ENCODE peak calls at places on chromosome 9, in ten cellular contexts. H is NB4; Z is CD8-positive, alpha-beta T cell; S is neural progenitor cell; J is GM23248; U is suprapubic skin; N is A549; X is fibroblast of pulmonary artery; B is transverse colon; K is HAP-1. D is an unnamed sample.

GRCh38 chr9:73200694-73201432 is 49.2 kb downstream of the ANXA1 start:
- DNase-seq in N (peak), Z (no peak), J (peak), X (peak), K (peak), S (peak), B (no peak), H (peak), U (no peak), D (no peak)

GRCh38 chr9:81609782-81610738 is 79.3 kb downstream of the TLE1 start:
- DNase-seq in H (peak), X (peak), N (no peak), U (no peak), S (no peak), K (no peak), Z (no peak), J (peak), B (no peak), D (no peak)

GRCh38 chr9:81772144-81772543 is 82.8 kb upstream of the TLE1 start:
- DNase-seq in N (no peak), B (no peak), Z (no peak), U (no peak), H (no peak), K (no peak), J (no peak), X (no peak), S (no peak), D (no peak)

GRCh38 chr9:129462360-129462759 is 158.5 kb downstream of the C9orf50 start:
- DNase-seq in U (no peak), H (no peak), X (no peak), J (no peak), Z (no peak), K (no peak), S (no peak), B (no peak), N (no peak), D (no peak)

GRCh38 chr9:97985058-97985861 is 2.1 kb downstream of the ANP32B start:
- DNase-seq in J (peak), Z (peak), N (peak), B (peak), U (no peak), S (peak), H (peak), K (no peak), X (peak), D (peak)

GRCh38 chr9:16203735-16204573 is 651.1 kb downstream of the CCDC171 start:
- DNase-seq in Z (no peak), N (no peak), K (no peak), S (no peak), B (no peak), U (no peak), X (no peak), H (no peak), J (no peak), D (no peak)

GRCh38 chr9:125785187-125785840 is 38.1 kb downstream of the PBX3 start:
- DNase-seq in H (no peak), S (no peak), U (no peak), J (no peak), Z (no peak), B (no peak), K (no peak), N (no peak), X (peak), D (no peak)

GRCh38 chr9:135887021-135887507 is 20.3 kb downstream of the CAMSAP1 start:
- DNase-seq in S (no peak), Z (no peak), B (no peak), X (no peak), U (peak), J (peak), N (no peak), H (peak), K (no peak), D (no peak)

GRCh38 chr9:37295796-37296195 is 126.7 kb upstream of the GRHPR start:
- DNase-seq in Z (no peak), U (no peak), H (peak), J (no peak), N (no peak), K (peak), B (no peak), X (no peak), S (no peak), D (no peak)

GRCh38 chr9:16371306-16371705 is 499.2 kb downstream of the BNC2 start:
- DNase-seq in U (no peak), Z (peak), S (peak), K (no peak), H (no peak), J (no peak), X (no peak), N (no peak), B (no peak), D (no peak)

GRCh38 chr9:107280543-107280942 is 2.5 kb upstream of the RAD23B start:
- DNase-seq in Z (no peak), B (no peak), H (no peak), S (no peak), X (no peak), J (peak), K (no peak), N (no peak), U (no peak), D (no peak)

GRCh38 chr9:121839726-121840500 is 188.5 kb downstream of the DAB2IP start:
- DNase-seq in K (no peak), X (no peak), J (no peak), S (no peak), H (no peak), Z (no peak), U (no peak), B (no peak), N (no peak), D (peak)

GRCh38 chr9:4547016-4547415 is 56.7 kb downstream of the SLC1A1 start:
- DNase-seq in N (no peak), B (no peak), X (peak), Z (no peak), S (no peak), J (peak), H (no peak), K (no peak), U (no peak), D (no peak)

GRCh38 chr9:132404228-132404881 is 2.3 kb downstream of the TTF1 start:
- DNase-seq in H (peak), S (no peak), J (no peak), K (no peak), B (no peak), Z (no peak), U (no peak), X (peak), N (no peak), D (no peak)

GRCh38 chr9:107020040-107020530 is 157.1 kb downstream of the ZNF462 start:
- DNase-seq in Z (no peak), U (no peak), K (peak), N (no peak), X (peak), B (no peak), H (no peak), S (peak), J (peak), D (peak)

GRCh38 chr9:98326402-98327248 is 71.2 kb upstream of the TBC1D2 start:
- DNase-seq in S (no peak), B (no peak), U (no peak), J (peak), K (no peak), X (peak), H (peak), N (no peak), Z (no peak), D (peak)

GRCh38 chr9:13139641-13140171 is 139.8 kb downstream of the MPDZ start:
- DNase-seq in N (peak), S (no peak), B (no peak), K (peak), J (peak), U (no peak), X (peak), H (no peak), Z (no peak), D (no peak)

GRCh38 chr9:135975834-135976233 is 14.7 kb upstream of the UBAC1 start:
- DNase-seq in S (no peak), K (no peak), H (no peak), B (no peak), J (no peak), Z (no peak), X (no peak), N (no peak), U (no peak), D (no peak)

GRCh38 chr9:21395778-21396717 is 10.8 kb upstream of the IFNA2 start:
- DNase-seq in H (peak), X (peak), B (peak), J (peak), K (peak), N (peak), U (no peak), Z (peak), S (peak), D (peak)

GRCh38 chr9:16726718-16727451 is 143.6 kb downstream of the BNC2 start:
- DNase-seq in S (peak), X (peak), K (peak), Z (no peak), B (peak), U (peak), H (peak), N (peak), J (peak), D (peak)

GRCh38 chr9:120710110-120710981 is 3.9 kb downstream of the MEGF9 start:
- DNase-seq in N (peak), S (peak), K (no peak), U (no peak), J (peak), H (peak), B (no peak), Z (no peak), X (no peak), D (no peak)
- H3K4me3 ChIP-seq in N (peak), S (no peak), K (no peak), U (peak), J (peak), H (peak), B (peak), Z (peak), X (no peak), D (peak)

GRCh38 chr9:112032009-112032408 is 135.4 kb downstream of the UGCG start:
- DNase-seq in K (no peak), B (no peak), J (no peak), S (no peak), N (no peak), X (no peak), U (no peak), Z (no peak), H (no peak), D (peak)
- H3K4me3 ChIP-seq in K (no peak), B (no peak), J (peak), S (no peak), N (no peak), X (no peak), U (no peak), Z (no peak), H (no peak), D (no peak)

GRCh38 chr9:87420884-87421283 is 76.8 kb upstream of the DAPK1 start:
- DNase-seq in S (no peak), J (no peak), K (no peak), H (no peak), N (no peak), X (no peak), B (no peak), Z (no peak), U (no peak), D (no peak)
- H3K4me3 ChIP-seq in S (no peak), J (no peak), K (no peak), H (no peak), N (no peak), X (no peak), B (no peak), Z (no peak), U (no peak), D (no peak)

GRCh38 chr9:110128664-110129329 is 79.2 kb downstream of the C9orf152 start:
- DNase-seq in H (no peak), J (no peak), B (no peak), S (no peak), K (no peak), Z (no peak), N (no peak), U (no peak), X (no peak), D (no peak)

GRCh38 chr9:110125207-110125751 is 82.7 kb downstream of the C9orf152 start:
- DNase-seq in K (no peak), H (no peak), U (peak), B (peak), N (peak), S (peak), Z (no peak), X (peak), J (peak), D (peak)

GRCh38 chr9:110125763-110126351 is 82.1 kb downstream of the C9orf152 start:
- DNase-seq in N (no peak), H (peak), S (no peak), B (no peak), J (peak), K (no peak), Z (no peak), X (no peak), U (no peak), D (no peak)

GRCh38 chr9:110126457-110126856 is 81.5 kb downstream of the C9orf152 start:
- DNase-seq in N (no peak), K (no peak), B (no peak), U (no peak), X (peak), Z (no peak), J (no peak), S (no peak), H (no peak), D (no peak)

DNA sequence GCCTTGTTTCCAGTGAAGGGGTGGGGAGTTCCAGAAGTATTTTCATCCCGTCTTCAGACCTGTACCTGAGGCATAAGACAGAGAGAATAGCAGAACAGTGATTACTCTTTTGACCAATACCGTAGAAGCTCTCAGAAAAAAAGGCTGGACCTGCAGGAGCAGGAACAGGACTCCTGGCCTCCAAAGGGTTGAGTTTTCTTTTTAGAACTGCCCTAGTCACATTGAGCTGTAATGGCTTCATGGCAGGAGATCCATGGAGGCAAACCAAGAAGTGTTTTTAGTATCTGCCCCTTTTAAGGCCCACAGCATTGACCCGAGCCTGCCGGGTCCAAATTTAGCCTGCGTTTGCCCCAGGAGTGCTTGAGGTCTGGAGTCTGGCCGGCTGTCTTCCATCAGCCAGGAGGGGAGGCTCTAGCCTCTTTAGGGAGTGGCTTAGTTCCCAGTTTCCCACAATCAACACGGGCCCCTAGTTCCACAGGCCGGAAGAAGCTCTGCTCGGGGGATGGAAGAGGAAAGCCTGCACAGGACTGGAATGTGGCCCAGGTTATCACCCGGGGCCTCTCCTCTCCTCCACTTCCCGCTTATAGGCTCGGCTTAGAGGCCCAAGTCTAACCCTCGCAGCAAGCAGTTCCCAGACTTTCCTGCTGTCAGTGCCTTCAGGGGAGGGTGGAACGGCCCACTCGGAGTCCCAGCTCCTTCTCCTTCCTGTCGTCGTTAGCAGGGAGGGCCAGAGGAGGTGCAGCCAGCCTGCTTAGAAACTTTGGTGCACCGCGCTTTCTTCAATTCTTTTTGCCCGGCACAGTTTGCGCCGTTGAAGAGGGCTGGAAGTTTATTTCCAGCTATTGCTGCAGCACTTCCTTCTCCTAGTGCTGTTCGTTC is 80.7 kb downstream of the C9orf152 start:
- DNase-seq in H (no peak), X (peak), K (no peak), N (no peak), J (no peak), B (peak), S (peak), U (no peak), Z (no peak), D (peak)
- H3K4me3 ChIP-seq in H (no peak), X (peak), K (no peak), N (no peak), J (no peak), B (peak), S (no peak), U (peak), Z (no peak), D (peak)

GRCh38 chr9:74887981-74888370 is 255 bp upstream of the TRPM6 start:
- DNase-seq in B (no peak), S (no peak), H (no peak), U (no peak), X (no peak), Z (no peak), J (no peak), K (no peak), N (peak), D (no peak)
- H3K4me3 ChIP-seq in B (peak), S (peak), H (no peak), U (peak), X (peak), Z (no peak), J (no peak), K (peak), N (no peak), D (peak)

GRCh38 chr9:93184439-93185221 is 691 bp downstream of the WNK2 start:
- DNase-seq in K (no peak), Z (no peak), B (peak), U (no peak), X (no peak), S (peak), H (no peak), J (peak), N (no peak), D (peak)

GRCh38 chr9:93182572-93182971 is 1.4 kb upstream of the WNK2 start:
- DNase-seq in S (no peak), B (peak), U (no peak), J (no peak), X (no peak), N (no peak), K (no peak), Z (no peak), H (no peak), D (no peak)

GRCh38 chr9:93181672-93182435 is 2.1 kb upstream of the WNK2 start:
- DNase-seq in X (no peak), K (no peak), J (no peak), B (no peak), H (no peak), S (no peak), N (no peak), Z (no peak), U (no peak), D (no peak)

GRCh38 chr9:93183663-93184438 is at the start of gene WNK2:
- DNase-seq in J (peak), Z (peak), H (no peak), S (peak), X (no peak), N (peak), K (no peak), B (peak), U (no peak), D (peak)

GRCh38 chr9:93183106-93183662 is 755 bp upstream of the WNK2 start:
- DNase-seq in S (no peak), U (no peak), Z (no peak), J (no peak), K (no peak), X (no peak), B (no peak), N (no peak), H (no peak), D (no peak)
- H3K4me3 ChIP-seq in S (peak), U (peak), Z (peak), J (no peak), K (peak), X (no peak), B (peak), N (peak), H (no peak), D (peak)